ENCODE peak calls at places on chromosomes 7 and 10, in four cellular contexts. P is NCI-H1092, N is GM12892, H is T-helper 2 cell. S is an unnamed sample.

GRCh38 chr10:30231071-30231652 is 117.9 kb downstream of the MTPAP start:
- DNase-seq in P (no peak), N (no peak), H (no peak), S (no peak)

GRCh38 chr7:5695037-5695708 is 86.3 kb downstream of the RNF216 start:
- DNase-seq in P (no peak), N (no peak), H (peak), S (peak)

GRCh38 chr10:92238586-92239098 is 52.2 kb downstream of the CPEB3 start:
- DNase-seq in P (no peak), N (no peak), H (no peak), S (no peak)

GRCh38 chr7:134777470-134777869 is 2.0 kb upstream of the CALD1 start:
- DNase-seq in P (no peak), N (no peak), H (no peak), S (no peak)

GRCh38 chr7:159093351-159093971 is 51.2 kb downstream of the VIPR2 start:
- DNase-seq in P (no peak), N (no peak), H (no peak), S (no peak)

GRCh38 chr10:92946491-92946890 is 98.2 kb downstream of the EXOC6 start:
- DNase-seq in P (no peak), N (no peak), H (no peak), S (no peak)

GRCh38 chr7:16923019-16923418 is 41.2 kb upstream of the AGR3 start:
- DNase-seq in P (no peak), N (no peak), H (no peak), S (no peak)

GRCh38 chr10:103493911-103494877 is 689 bp downstream of the NEURL1 start:
- DNase-seq in P (no peak), N (peak), H (no peak), S (no peak)

S was measured in T follicular helper cell.